ENCODE peak calls at places on chromosomes 12 and 14, in seven cellular contexts. One of them, this sample, is unnamed.

GRCh38 chr12:80643961-80644360 is 63.5 kb upstream of the MYF6 start:
- DNase-seq in spleen: no peak
- DNase-seq in esophagus muscularis mucosa: no peak
- DNase-seq in sigmoid colon: no peak
- DNase-seq in HCT116: no peak
- DNase-seq in transverse colon: no peak
- DNase-seq in breast epithelium: no peak
- DNase-seq in this sample: no peak

GRCh38 chr12:105226219-105226618 is 9.8 kb downstream of the APPL2 start:
- DNase-seq in HCT116: no peak
- DNase-seq in esophagus muscularis mucosa: no peak
- DNase-seq in spleen: no peak
- DNase-seq in sigmoid colon: peak
- DNase-seq in transverse colon: peak
- DNase-seq in breast epithelium: no peak
- DNase-seq in this sample: peak

GRCh38 chr12:121788176-121788818 is 5.2 kb downstream of the RHOF start:
- DNase-seq in HCT116: no peak
- DNase-seq in breast epithelium: no peak
- DNase-seq in esophagus muscularis mucosa: no peak
- DNase-seq in transverse colon: peak
- DNase-seq in sigmoid colon: no peak
- DNase-seq in spleen: no peak
- DNase-seq in this sample: no peak

GRCh38 chr12:41962171-41962572 is 182.5 kb downstream of the GXYLT1 start:
- DNase-seq in spleen: peak
- DNase-seq in HCT116: no peak
- DNase-seq in sigmoid colon: peak
- DNase-seq in transverse colon: no peak
- DNase-seq in breast epithelium: no peak
- DNase-seq in esophagus muscularis mucosa: no peak
- DNase-seq in this sample: no peak

GRCh38 chr12:2893007-2893406 is 2.3 kb downstream of the TULP3 start:
- DNase-seq in transverse colon: no peak
- DNase-seq in spleen: no peak
- DNase-seq in esophagus muscularis mucosa: no peak
- DNase-seq in sigmoid colon: peak
- DNase-seq in breast epithelium: no peak
- DNase-seq in HCT116: no peak
- DNase-seq in this sample: no peak

GRCh38 chr14:34365309-34365915 is 96.6 kb downstream of the SPTSSA start:
- DNase-seq in transverse colon: no peak
- DNase-seq in HCT116: no peak
- DNase-seq in sigmoid colon: no peak
- DNase-seq in spleen: no peak
- DNase-seq in breast epithelium: no peak
- DNase-seq in esophagus muscularis mucosa: peak
- DNase-seq in this sample: no peak

GRCh38 chr14:34766611-34767010 is 52.2 kb upstream of the CFL2 start:
- DNase-seq in transverse colon: no peak
- DNase-seq in spleen: no peak
- DNase-seq in esophagus muscularis mucosa: no peak
- DNase-seq in HCT116: no peak
- DNase-seq in sigmoid colon: no peak
- DNase-seq in breast epithelium: no peak
- DNase-seq in this sample: no peak

GRCh38 chr12:17572250-17572649 is 517.7 kb downstream of the RERGL start:
- DNase-seq in esophagus muscularis mucosa: no peak
- DNase-seq in transverse colon: no peak
- DNase-seq in breast epithelium: no peak
- DNase-seq in spleen: no peak
- DNase-seq in sigmoid colon: no peak
- DNase-seq in HCT116: no peak
- DNase-seq in this sample: no peak

GRCh38 chr12:18861287-18861858 is 123.5 kb downstream of the CAPZA3 start:
- DNase-seq in breast epithelium: no peak
- DNase-seq in spleen: no peak
- DNase-seq in transverse colon: no peak
- DNase-seq in sigmoid colon: no peak
- DNase-seq in esophagus muscularis mucosa: no peak
- DNase-seq in HCT116: peak
- DNase-seq in this sample: no peak

GRCh38 chr12:94980577-94980976 is 22.9 kb downstream of the NDUFA12 start:
- DNase-seq in HCT116: no peak
- DNase-seq in breast epithelium: no peak
- DNase-seq in sigmoid colon: no peak
- DNase-seq in transverse colon: no peak
- DNase-seq in esophagus muscularis mucosa: no peak
- DNase-seq in spleen: no peak
- DNase-seq in this sample: no peak

GRCh38 chr14:91649930-91650329 is 82.0 kb downstream of the CATSPERB start:
- DNase-seq in transverse colon: no peak
- DNase-seq in esophagus muscularis mucosa: no peak
- DNase-seq in sigmoid colon: no peak
- DNase-seq in breast epithelium: no peak
- DNase-seq in HCT116: peak
- DNase-seq in spleen: no peak
- DNase-seq in this sample: no peak

GRCh38 chr12:59066445-59066844 is 146.1 kb upstream of the LRIG3 start:
- DNase-seq in esophagus muscularis mucosa: no peak
- DNase-seq in transverse colon: no peak
- DNase-seq in spleen: no peak
- DNase-seq in HCT116: no peak
- DNase-seq in breast epithelium: no peak
- DNase-seq in sigmoid colon: no peak
- DNase-seq in this sample: no peak

GRCh38 chr12:44716681-44717080 is 159.4 kb downstream of the NELL2 start:
- DNase-seq in breast epithelium: no peak
- DNase-seq in transverse colon: no peak
- DNase-seq in HCT116: no peak
- DNase-seq in sigmoid colon: no peak
- DNase-seq in esophagus muscularis mucosa: no peak
- DNase-seq in spleen: no peak
- DNase-seq in this sample: no peak

GRCh38 chr12:119780786-119781434 is 96.2 kb downstream of the CIT start:
- DNase-seq in esophagus muscularis mucosa: no peak
- DNase-seq in spleen: no peak
- DNase-seq in HCT116: peak
- DNase-seq in breast epithelium: no peak
- DNase-seq in sigmoid colon: no peak
- DNase-seq in transverse colon: peak
- DNase-seq in this sample: peak

GRCh38 chr12:117060927-117061300 is 38.3 kb downstream of the TESC start:
- DNase-seq in transverse colon: no peak
- DNase-seq in breast epithelium: no peak
- DNase-seq in spleen: no peak
- DNase-seq in HCT116: no peak
- DNase-seq in sigmoid colon: no peak
- DNase-seq in esophagus muscularis mucosa: no peak
- DNase-seq in this sample: no peak
- H3K27ac ChIP-seq in transverse colon: no peak
- H3K27ac ChIP-seq in breast epithelium: no peak
- H3K27ac ChIP-seq in spleen: peak
- H3K27ac ChIP-seq in HCT116: no peak
- H3K27ac ChIP-seq in sigmoid colon: no peak
- H3K27ac ChIP-seq in esophagus muscularis mucosa: no peak
- H3K27ac ChIP-seq in this sample: no peak

DNA sequence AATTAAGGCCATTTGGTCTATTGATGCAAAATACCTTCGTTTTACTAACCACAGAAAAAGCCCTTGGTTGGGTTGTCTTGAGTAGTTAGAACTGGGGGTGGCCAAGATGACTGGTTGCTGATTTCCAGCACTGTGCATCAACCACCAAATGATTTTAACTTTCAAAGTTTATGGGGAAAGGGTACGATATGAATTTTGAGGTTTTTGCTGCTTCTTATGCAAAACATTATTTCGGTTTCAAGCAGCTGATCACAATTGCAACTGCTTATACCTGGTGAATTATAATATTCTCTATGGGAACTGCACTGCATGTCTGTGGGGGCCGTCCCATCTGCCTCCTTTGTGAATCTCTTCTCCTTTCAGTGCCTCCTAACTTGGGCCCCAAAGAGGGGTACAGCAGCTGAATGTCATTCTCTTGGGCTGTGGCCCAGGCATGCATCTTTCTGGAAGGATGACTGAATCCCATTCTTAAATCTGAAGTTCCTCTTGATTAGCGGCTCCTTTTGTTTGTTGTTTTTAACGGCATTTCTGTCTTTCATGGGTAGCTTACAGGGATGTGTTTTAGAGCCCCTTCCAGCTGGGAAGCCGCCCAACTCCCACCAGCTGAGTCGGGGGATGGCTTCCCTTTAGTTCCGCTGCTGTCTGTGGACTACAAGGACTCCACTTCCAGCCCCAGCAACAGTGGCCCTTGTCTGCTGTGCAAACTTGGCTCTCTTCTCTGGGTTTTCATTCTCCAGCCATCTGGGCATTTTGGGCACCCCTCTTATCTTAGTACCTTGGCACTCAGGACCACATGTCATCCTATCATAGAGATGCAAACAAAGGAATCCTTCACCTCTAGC is 479.8 kb downstream of the ZFP36L1 start:
- DNase-seq in spleen: no peak
- DNase-seq in breast epithelium: no peak
- DNase-seq in esophagus muscularis mucosa: no peak
- DNase-seq in HCT116: no peak
- DNase-seq in sigmoid colon: no peak
- DNase-seq in transverse colon: no peak
- DNase-seq in this sample: no peak
- TF ChIP-seq POLR2A in spleen: no peak
- TF ChIP-seq POLR2A in breast epithelium: no peak
- TF ChIP-seq POLR2A in esophagus muscularis mucosa: no peak
- TF ChIP-seq POLR2A in HCT116: no peak
- TF ChIP-seq POLR2A in sigmoid colon: no peak
- TF ChIP-seq POLR2A in transverse colon: no peak
- TF ChIP-seq POLR2A in this sample: no peak

GRCh38 chr12:8647968-8648367 is 14.7 kb downstream of the MFAP5 start:
- DNase-seq in HCT116: no peak
- DNase-seq in esophagus muscularis mucosa: no peak
- DNase-seq in breast epithelium: no peak
- DNase-seq in transverse colon: no peak
- DNase-seq in spleen: no peak
- DNase-seq in sigmoid colon: no peak
- DNase-seq in this sample: no peak

GRCh38 chr12:8639936-8640335 is 22.7 kb downstream of the MFAP5 start:
- DNase-seq in HCT116: no peak
- DNase-seq in esophagus muscularis mucosa: no peak
- DNase-seq in transverse colon: no peak
- DNase-seq in spleen: no peak
- DNase-seq in breast epithelium: no peak
- DNase-seq in sigmoid colon: no peak
- DNase-seq in this sample: no peak

GRCh38 chr12:8642775-8643174 is 19.9 kb downstream of the MFAP5 start:
- DNase-seq in esophagus muscularis mucosa: no peak
- DNase-seq in spleen: no peak
- DNase-seq in breast epithelium: no peak
- DNase-seq in HCT116: no peak
- DNase-seq in sigmoid colon: no peak
- DNase-seq in transverse colon: no peak
- DNase-seq in this sample: no peak

GRCh38 chr12:8648598-8649205 is 13.9 kb downstream of the MFAP5 start:
- DNase-seq in transverse colon: no peak
- DNase-seq in HCT116: no peak
- DNase-seq in breast epithelium: no peak
- DNase-seq in sigmoid colon: no peak
- DNase-seq in esophagus muscularis mucosa: no peak
- DNase-seq in spleen: no peak
- DNase-seq in this sample: no peak

DNA sequence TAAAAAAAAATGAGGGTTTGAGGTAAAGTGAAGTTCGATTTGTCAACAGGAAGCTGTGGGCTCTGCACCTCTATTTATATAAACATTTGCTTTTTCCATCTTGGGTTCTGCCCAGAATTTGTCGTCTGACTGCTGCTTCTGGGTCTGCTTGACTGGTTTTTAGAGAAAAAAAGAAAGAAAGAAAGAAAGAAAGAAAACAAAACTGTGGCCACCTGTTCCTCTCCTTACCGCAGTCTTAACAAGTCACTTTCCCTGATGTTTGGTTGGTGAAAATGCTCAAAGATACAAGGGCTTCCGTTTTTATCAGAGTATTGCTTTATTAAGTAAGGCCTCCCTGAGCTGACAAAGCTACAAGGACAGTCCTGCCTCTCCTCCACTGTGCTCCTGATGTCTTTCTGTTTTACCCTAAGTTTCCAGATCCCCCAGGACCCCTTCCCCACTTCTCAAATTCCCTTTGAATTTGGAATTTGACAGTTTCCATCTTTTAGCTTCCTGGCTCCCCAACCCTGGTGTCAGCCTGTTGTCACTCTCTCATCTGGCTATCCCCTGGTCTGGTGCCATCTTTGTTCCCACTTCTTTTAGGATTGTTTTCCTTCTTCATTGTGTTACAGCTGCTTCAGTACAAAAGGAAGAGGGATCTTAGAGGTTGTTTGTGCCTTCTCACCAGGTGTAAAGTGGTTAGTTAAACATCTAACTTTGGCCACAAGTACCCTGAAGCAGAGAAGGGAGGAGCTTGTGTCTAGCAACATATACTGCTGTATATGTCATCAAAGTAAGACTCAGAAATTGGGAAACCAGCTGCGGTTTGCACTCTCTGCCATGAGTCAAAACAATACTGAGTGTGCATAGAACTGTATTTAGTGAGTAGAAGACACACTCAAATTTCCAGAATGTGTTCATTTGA is 18.0 kb downstream of the MFAP5 start:
- DNase-seq in sigmoid colon: no peak
- DNase-seq in breast epithelium: no peak
- DNase-seq in HCT116: no peak
- DNase-seq in spleen: no peak
- DNase-seq in esophagus muscularis mucosa: no peak
- DNase-seq in transverse colon: no peak
- DNase-seq in this sample: no peak
- TF ChIP-seq POLR2AphosphoS5 in sigmoid colon: no peak
- TF ChIP-seq POLR2AphosphoS5 in breast epithelium: no peak
- TF ChIP-seq POLR2AphosphoS5 in HCT116: no peak
- TF ChIP-seq POLR2AphosphoS5 in spleen: no peak
- TF ChIP-seq POLR2AphosphoS5 in esophagus muscularis mucosa: no peak
- TF ChIP-seq POLR2AphosphoS5 in transverse colon: no peak
- TF ChIP-seq POLR2AphosphoS5 in this sample: no peak

GRCh38 chr12:63808631-63809030 is 28.9 kb downstream of the RXYLT1 start:
- DNase-seq in spleen: no peak
- DNase-seq in sigmoid colon: no peak
- DNase-seq in transverse colon: no peak
- DNase-seq in breast epithelium: no peak
- DNase-seq in HCT116: no peak
- DNase-seq in esophagus muscularis mucosa: no peak
- DNase-seq in this sample: no peak
- H3K27ac ChIP-seq in spleen: no peak
- H3K27ac ChIP-seq in sigmoid colon: no peak
- H3K27ac ChIP-seq in transverse colon: no peak
- H3K27ac ChIP-seq in breast epithelium: no peak
- H3K27ac ChIP-seq in HCT116: no peak
- H3K27ac ChIP-seq in esophagus muscularis mucosa: no peak
- H3K27ac ChIP-seq in this sample: no peak